ENCODE peak calls at places on chromosomes 16 and 17, in nine cellular contexts. S is suprapubic skin; P is GM23248; N is mammary epithelial cell; D is stomach; Q is prostate gland; L is tibial nerve; C is CD4-positive, alpha-beta memory T cell; B is IMR-90. E is an unnamed sample. For H3K9me3 and H3K4me1, the result is how much of the 10 kb centered on the place peaks cover.

GRCh38 chr16:4010225-4011158 is 105.8 kb downstream of the ADCY9 start:
- DNase-seq in S (no peak), P (no peak), B (no peak), C (no peak), D (no peak), N (no peak), L (no peak), Q (no peak), E (no peak)

GRCh38 chr17:75348386-75349012 is 57.0 kb downstream of the GRB2 start:
- DNase-seq in D (no peak), C (no peak), B (no peak), S (no peak), P (no peak), N (no peak), Q (no peak), L (no peak), E (no peak)

GRCh38 chr17:49218941-49219913 is 8.7 kb downstream of the ABI3 start:
- DNase-seq in P (no peak), Q (no peak), N (no peak), C (no peak), L (no peak), D (peak), B (no peak), S (no peak), E (no peak)

GRCh38 chr16:88004391-88004790 is 53.2 kb downstream of the BANP start:
- DNase-seq in P (no peak), L (no peak), D (no peak), C (no peak), N (no peak), S (no peak), B (no peak), Q (no peak), E (no peak)

GRCh38 chr17:21463204-21463661 is 87.1 kb downstream of the KCNJ12 start:
- DNase-seq in B (no peak), D (no peak), P (no peak), N (no peak), L (no peak), C (no peak), S (no peak), Q (no peak), E (no peak)

GRCh38 chr17:10737168-10737622 is 7.4 kb upstream of the TMEM220 start:
- DNase-seq in N (peak), C (peak), S (peak), D (peak), B (peak), Q (peak), L (peak), P (peak), E (peak)

GRCh38 chr16:86664518-86665318 is 86.4 kb downstream of the FOXL1 start:
- DNase-seq in N (peak), C (no peak), B (peak), L (no peak), Q (no peak), P (peak), D (peak), S (peak), E (peak)

GRCh38 chr16:48330847-48331204 is 54.4 kb downstream of the SIAH1 start:
- DNase-seq in P (no peak), D (no peak), L (no peak), B (no peak), Q (no peak), N (no peak), S (no peak), C (no peak), E (no peak)

GRCh38 chr17:59219992-59220327 is 351 bp upstream of the GDPD1 start:
- DNase-seq in L (no peak), N (no peak), P (no peak), C (no peak), D (no peak), Q (no peak), S (no peak), B (no peak), E (no peak)

GRCh38 chr17:2122641-2123302 is 67.9 kb downstream of the HIC1 start:
- DNase-seq in P (peak), Q (peak), B (peak), S (peak), D (peak), N (peak), C (no peak), L (no peak), E (peak)
- H3K27ac ChIP-seq in P (peak), Q (peak), B (peak), S (peak), D (peak), N (no peak), C (no peak), L (peak), E (peak)

DNA sequence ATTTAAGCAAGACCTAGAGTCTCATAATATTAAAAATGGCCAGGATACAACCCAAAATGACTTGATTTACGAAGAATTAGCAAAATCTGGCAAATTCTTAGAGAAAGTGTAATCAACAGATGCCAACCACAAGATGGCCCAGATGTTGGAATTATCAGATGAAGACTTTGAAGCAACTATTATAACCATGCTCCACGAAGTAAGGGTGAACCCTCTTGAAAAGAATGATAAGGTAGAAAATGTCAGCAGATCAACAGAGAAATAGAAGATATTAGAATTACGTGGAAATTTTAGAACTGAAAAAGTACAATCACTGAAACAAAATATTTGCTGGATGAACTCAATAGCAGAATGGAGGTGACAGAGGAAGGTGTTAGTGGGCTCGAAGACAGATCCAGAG is 50.1 kb upstream of the CLEC19A start:
- DNase-seq in Q (no peak), C (no peak), N (no peak), B (no peak), P (no peak), D (no peak), S (no peak), L (no peak), E (no peak)
- H3K9me3 ChIP-seq in Q (under half), C (under half), N (under half), B (under half), P (under half), D (under half), S (under half), L (under half), E (under half)

GRCh38 chr17:19740933-19741332 is 7.2 kb downstream of the ALDH3A1 start:
- DNase-seq in P (no peak), B (no peak), N (no peak), L (no peak), C (no peak), S (no peak), Q (no peak), D (no peak), E (no peak)
- H3K4me1 ChIP-seq in P (under half), B (under half), N (under half), L (under half), C (under half), S (under half), Q (under half), D (under half), E (under half)

DNA sequence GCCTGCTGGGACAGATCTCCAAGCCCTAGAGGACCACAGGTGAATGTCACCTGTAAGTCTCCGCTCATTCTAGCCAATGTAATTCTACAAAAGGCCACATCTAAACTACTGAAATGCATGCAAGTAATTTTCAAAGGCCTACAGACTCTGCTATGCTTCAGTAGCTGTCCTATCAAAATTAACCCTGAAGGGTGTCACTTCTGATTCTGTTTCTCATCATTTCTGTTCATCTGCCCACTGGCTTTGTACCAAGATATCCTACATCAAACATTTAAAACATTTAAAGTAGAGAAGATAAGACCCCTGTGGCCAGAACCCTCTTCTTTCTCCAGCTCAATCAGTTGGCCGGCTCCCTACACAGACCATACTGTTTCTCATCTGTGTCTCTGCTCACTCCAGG is 21.5 kb downstream of the PHF12 start:
- DNase-seq in D (no peak), L (no peak), C (no peak), S (no peak), B (no peak), P (no peak), Q (no peak), N (no peak), E (no peak)
- H3K27ac ChIP-seq in D (no peak), L (no peak), C (peak), S (no peak), B (no peak), P (no peak), Q (no peak), N (no peak), E (peak)

DNA sequence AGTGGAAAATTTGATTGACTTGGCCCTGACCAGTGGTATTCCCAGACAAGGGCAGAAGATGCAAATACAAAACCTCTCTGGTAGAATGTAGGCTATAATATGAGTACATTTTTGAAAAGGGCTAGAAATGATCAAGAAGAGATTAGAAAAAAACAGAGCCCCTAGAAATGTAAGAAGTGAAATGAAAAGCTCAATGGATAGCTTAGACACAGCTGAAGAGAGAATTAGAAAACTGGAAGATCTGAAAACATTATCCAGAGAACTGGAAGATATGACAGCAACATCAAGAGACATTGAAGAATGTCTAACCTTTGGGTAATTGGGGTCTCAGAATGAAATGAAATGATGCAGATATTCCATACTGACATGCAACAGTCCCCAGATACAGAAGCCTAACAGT is 105.2 kb upstream of the ZNF750 start:
- DNase-seq in C (no peak), P (no peak), S (no peak), L (no peak), Q (no peak), N (no peak), D (no peak), B (no peak), E (no peak)
- H3K9me3 ChIP-seq in C (under half), P (under half), S (under half), L (under half), Q (under half), N (under half), D (under half), B (under half), E (under half)

GRCh38 chr17:66466933-66467367 is 164.5 kb downstream of the PRKCA start:
- DNase-seq in Q (no peak), B (peak), L (no peak), N (peak), D (no peak), S (no peak), C (no peak), P (peak), E (peak)
- H3K4me1 ChIP-seq in Q (under half), B (under half), L (half or more), N (under half), D (half or more), S (under half), C (under half), P (half or more), E (under half)

DNA sequence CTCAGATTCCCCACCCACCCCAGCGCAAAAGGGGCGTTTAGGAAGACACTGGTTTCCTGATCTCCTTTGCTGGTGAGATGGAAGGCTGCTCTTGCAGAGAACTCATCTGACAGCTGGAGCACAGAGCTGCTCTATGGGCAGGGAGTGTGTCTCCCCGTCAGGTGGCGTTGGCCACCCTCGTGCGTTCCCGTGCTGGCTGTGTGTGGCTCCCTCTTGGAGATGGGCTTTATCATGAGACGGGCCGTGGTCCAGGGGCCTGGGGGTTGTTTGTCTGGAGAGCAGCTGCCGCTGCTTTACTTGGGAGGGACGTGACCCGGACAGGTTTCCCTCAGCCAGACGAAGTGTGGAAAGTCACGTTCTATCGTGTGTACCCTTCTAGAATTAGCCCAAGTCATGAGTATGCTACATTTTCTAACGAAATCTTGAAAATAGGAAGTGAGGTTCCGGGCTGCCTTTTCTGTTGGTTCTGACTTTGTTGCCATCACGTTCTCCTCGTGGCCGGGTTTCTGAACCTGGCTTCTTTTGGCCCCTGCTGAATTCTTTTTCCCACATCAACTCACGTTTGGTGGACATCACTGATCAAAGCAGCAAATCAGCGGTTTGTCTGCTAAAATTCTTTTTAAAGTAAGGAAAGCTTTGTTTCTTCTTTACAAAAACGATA is 105.6 kb upstream of the CHMP6 start:
- DNase-seq in S (no peak), N (no peak), B (no peak), L (no peak), P (no peak), C (no peak), D (no peak), Q (no peak), E (no peak)
- H3K27ac ChIP-seq in S (no peak), N (no peak), B (no peak), L (no peak), P (no peak), C (no peak), D (no peak), Q (no peak), E (no peak)

GRCh38 chr16:35711958-35712357 is 2252.5 kb downstream of the TP53TG3F start:
- DNase-seq in P (no peak), C (no peak), N (no peak), B (no peak), L (no peak), D (no peak), S (no peak), Q (no peak), E (no peak)

GRCh38 chr16:35711435-35711834 is 2252.0 kb downstream of the TP53TG3F start:
- DNase-seq in L (no peak), P (no peak), Q (no peak), D (no peak), B (no peak), N (no peak), C (no peak), S (peak), E (no peak)

GRCh38 chr16:35706901-35707300 is 2247.5 kb downstream of the TP53TG3F start:
- DNase-seq in Q (no peak), B (no peak), D (no peak), L (no peak), N (no peak), P (no peak), S (no peak), C (no peak), E (no peak)
- H3K9me3 ChIP-seq in Q (under half), B (under half), D (half or more), L (under half), N (under half), P (under half), S (under half), C (under half), E (under half)

GRCh38 chr17:46722662-46723285 is 95.7 kb downstream of the WNT3 start:
- DNase-seq in D (no peak), S (no peak), Q (no peak), P (peak), L (no peak), N (no peak), C (no peak), B (peak), E (no peak)
- H3K4me1 ChIP-seq in D (under half), S (under half), Q (under half), P (under half), L (under half), N (under half), C (under half), B (under half), E (under half)

DNA sequence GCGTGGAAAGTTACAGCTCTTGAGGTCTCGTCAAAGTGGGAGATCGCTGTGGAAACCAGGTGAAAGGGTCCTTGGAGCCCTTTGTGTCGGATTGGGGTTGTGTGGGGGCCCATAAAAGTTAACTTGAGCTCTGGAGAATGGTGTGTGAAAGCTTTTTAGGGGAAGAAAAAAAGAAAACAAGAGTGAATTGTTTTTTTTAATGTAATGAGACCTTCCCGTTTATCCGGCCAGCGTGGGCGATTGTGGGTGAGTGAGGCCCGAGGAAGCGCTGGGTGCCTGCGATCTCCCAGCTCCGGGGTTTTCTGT is 150.6 kb downstream of the MSI2 start:
- DNase-seq in B (no peak), P (no peak), C (no peak), D (no peak), L (no peak), S (no peak), Q (no peak), N (no peak), E (no peak)
- H3K27ac ChIP-seq in B (no peak), P (no peak), C (no peak), D (no peak), L (no peak), S (peak), Q (peak), N (no peak), E (peak)